ENCODE peak calls at places on chromosomes 6 and 20, in seven cellular contexts. X is mucosa of descending colon, V is stomach, F is endodermal cell, H is A549, R is body of pancreas, J is heart left ventricle. B is an unnamed sample. For H3K4me1 and H3K9me3, the result is how much of the 10 kb centered on the place peaks cover.

GRCh38 chr20:1832634-1833033 is 62.6 kb upstream of the SIRPA start:
- DNase-seq in R (no peak), F (peak), X (no peak), V (no peak), J (no peak), H (no peak), B (no peak)

GRCh38 chr20:38952153-38952552 is 10.0 kb upstream of the DHX35 start:
- DNase-seq in X (no peak), F (no peak), H (no peak), J (no peak), V (no peak), R (no peak), B (no peak)

GRCh38 chr6:167898673-167899311 is 72.1 kb downstream of the AFDN start:
- DNase-seq in J (no peak), F (no peak), V (no peak), H (peak), R (no peak), X (no peak), B (no peak)

GRCh38 chr6:140744648-140745320 is 1370.3 kb upstream of the CITED2 start:
- DNase-seq in J (no peak), F (no peak), R (peak), V (peak), H (no peak), X (no peak), B (no peak)

GRCh38 chr6:87920245-87920644 is 127.4 kb upstream of the SPACA1 start:
- DNase-seq in V (no peak), J (no peak), R (no peak), H (no peak), F (no peak), X (no peak), B (no peak)

GRCh38 chr6:130848945-130849344 is 21.7 kb downstream of the SMLR1 start:
- DNase-seq in V (no peak), F (peak), R (no peak), H (no peak), J (no peak), X (no peak), B (no peak)

GRCh38 chr6:51753635-51754034 is 333.8 kb downstream of the PKHD1 start:
- DNase-seq in J (no peak), V (peak), F (peak), X (peak), R (peak), H (no peak), B (no peak)

GRCh38 chr6:11921017-11921438 is 91.1 kb upstream of the HIVEP1 start:
- DNase-seq in V (peak), H (peak), F (peak), J (peak), X (peak), R (peak), B (no peak)

GRCh38 chr6:45132059-45132458 is 196.1 kb upstream of the RUNX2 start:
- DNase-seq in J (no peak), R (no peak), F (no peak), X (no peak), H (no peak), V (no peak), B (no peak)

GRCh38 chr6:154302111-154302752 is 54.4 kb downstream of the IPCEF1 start:
- DNase-seq in F (no peak), X (no peak), H (no peak), R (peak), J (no peak), V (no peak), B (no peak)

GRCh38 chr6:12769556-12770255 is 53.1 kb downstream of the PHACTR1 start:
- DNase-seq in X (no peak), R (no peak), V (no peak), J (no peak), F (no peak), H (no peak), B (no peak)

GRCh38 chr20:6705106-6705766 is 62.2 kb upstream of the BMP2 start:
- DNase-seq in H (no peak), F (no peak), V (no peak), R (no peak), J (no peak), X (no peak), B (peak)

GRCh38 chr6:10555625-10556309 is 34.6 kb downstream of the GCNT2 start:
- DNase-seq in H (no peak), F (peak), J (peak), V (peak), R (peak), X (peak), B (no peak)

GRCh38 chr20:50494428-50494827 is 15.8 kb upstream of the PTPN1 start:
- DNase-seq in F (no peak), X (no peak), R (no peak), H (no peak), V (no peak), J (no peak), B (no peak)
- H3K4me1 ChIP-seq in F (under half), X (under half), R (under half), H (under half), V (under half), J (under half), B (under half)

GRCh38 chr6:161890133-161890833 is 616.4 kb upstream of the AGPAT4 start:
- DNase-seq in V (no peak), F (no peak), J (no peak), X (no peak), R (no peak), H (no peak), B (no peak)
- H3K4me3 ChIP-seq in V (no peak), F (no peak), J (no peak), X (no peak), R (no peak), H (no peak), B (no peak)

GRCh38 chr6:2713473-2714358 is 37.0 kb downstream of the MYLK4 start:
- DNase-seq in V (no peak), J (no peak), X (no peak), H (peak), R (no peak), F (no peak), B (no peak)
- H3K9me3 ChIP-seq in V (under half), J (under half), X (under half), H (under half), R (under half), F (under half), B (under half)

DNA sequence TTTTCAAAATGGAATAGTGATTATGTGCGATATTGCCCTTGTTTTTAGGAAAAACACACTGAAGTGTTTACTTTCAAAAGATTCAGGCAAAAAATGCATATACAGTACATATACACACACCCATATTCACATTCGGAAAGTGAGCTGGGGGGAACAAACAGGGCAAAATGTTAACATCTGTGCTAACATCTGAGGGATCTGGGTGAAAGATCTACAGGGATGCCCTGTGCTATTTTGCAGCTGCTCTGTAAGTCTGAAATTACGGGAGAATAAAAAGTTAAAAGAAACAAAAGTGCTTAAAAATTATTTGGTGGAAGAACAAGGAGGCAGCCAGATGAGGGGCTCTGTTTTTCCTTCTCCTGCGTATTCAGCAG is 860 bp downstream of the CST3 start:
- DNase-seq in V (no peak), X (no peak), J (no peak), H (no peak), R (no peak), F (no peak), B (no peak)
- H3K4me1 ChIP-seq in V (half or more), X (under half), J (under half), H (under half), R (under half), F (under half), B (under half)

DNA sequence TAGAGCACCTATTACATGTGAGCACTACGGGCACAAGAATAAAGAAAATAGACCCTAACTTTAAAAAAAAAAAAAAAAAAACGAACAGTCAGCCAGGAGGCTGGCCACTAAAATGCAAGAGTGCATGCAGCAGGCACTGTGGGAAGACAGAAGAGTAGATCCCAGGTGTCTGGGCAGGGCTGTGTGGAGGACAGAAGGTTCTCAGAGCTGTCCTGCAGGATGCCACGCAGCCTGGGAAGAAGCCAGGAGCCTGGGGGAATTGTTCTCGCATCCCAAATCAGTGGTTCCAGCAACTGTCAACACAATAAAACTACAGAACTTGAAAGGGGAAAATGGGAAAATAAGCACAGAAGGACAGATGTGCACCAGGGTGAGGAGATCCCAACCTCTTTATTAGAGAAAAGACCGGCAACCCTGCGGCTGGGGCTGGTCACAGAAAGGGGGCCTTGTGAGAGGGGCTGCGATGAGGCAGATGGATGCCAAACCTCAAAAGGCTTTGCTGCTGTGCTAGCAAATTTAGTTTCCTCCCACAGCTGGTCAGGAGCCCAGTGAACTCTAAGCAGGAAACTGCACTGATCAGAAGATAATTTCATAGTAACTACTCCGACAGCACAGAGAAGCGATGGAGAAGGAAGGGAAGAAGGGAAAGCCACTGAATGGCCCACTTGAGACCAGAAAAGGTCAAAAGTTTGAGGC is 30.9 kb downstream of the MAP3K5 start:
- DNase-seq in X (no peak), J (no peak), R (peak), F (no peak), V (no peak), H (no peak), B (no peak)
- H3K4me3 ChIP-seq in X (no peak), J (peak), R (no peak), F (no peak), V (no peak), H (no peak), B (no peak)